ENCODE peak calls at places on chromosome 9, in seven cellular contexts. J is endothelial cell, P is lung, C is dorsolateral prefrontal cortex, I is testis, A is Calu3, V is left ventricle myocardium inferior. D is an unnamed sample.

GRCh38 chr9:133683494-133684460 is 47.6 kb downstream of the DBH start:
- DNase-seq in P (no peak), I (peak), J (peak), C (no peak), V (peak), A (no peak), D (no peak)

GRCh38 chr9:128124873-128125574 is 2.5 kb downstream of the PTGES2 start:
- DNase-seq in V (peak), P (no peak), J (peak), A (peak), I (peak), C (peak), D (no peak)

GRCh38 chr9:29575219-29575618 is 2001.9 kb upstream of the C9orf72 start:
- DNase-seq in C (no peak), A (no peak), I (no peak), J (no peak), V (no peak), P (no peak), D (no peak)

GRCh38 chr9:15158019-15158418 is 149.0 kb downstream of the TTC39B start:
- DNase-seq in A (no peak), P (no peak), C (no peak), J (no peak), I (no peak), V (no peak), D (peak)

GRCh38 chr9:107328510-107328909 is 45.4 kb downstream of the RAD23B start:
- DNase-seq in I (no peak), P (no peak), C (no peak), A (no peak), V (no peak), J (no peak), D (no peak)

GRCh38 chr9:107284636-107285035 is 1.6 kb downstream of the RAD23B start:
- DNase-seq in A (no peak), I (no peak), P (no peak), V (no peak), J (no peak), C (no peak), D (no peak)

GRCh38 chr9:128409998-128410397 is 10.7 kb upstream of the CERCAM start:
- DNase-seq in P (no peak), J (no peak), I (no peak), C (peak), V (no peak), A (no peak), D (no peak)

GRCh38 chr9:93130861-93131481 is 3.1 kb downstream of the NINJ1 start:
- DNase-seq in J (peak), A (no peak), I (peak), C (no peak), P (no peak), V (peak), D (no peak)

GRCh38 chr9:113541019-113541900 is 77.7 kb downstream of the RGS3 start:
- DNase-seq in I (peak), A (peak), J (no peak), C (no peak), P (peak), V (no peak), D (no peak)

GRCh38 chr9:127122176-127123151 is at the start of gene ANGPTL2:
- DNase-seq in J (peak), P (peak), A (no peak), C (peak), I (peak), V (peak), D (no peak)

GRCh38 chr9:134895849-134896833 is 15.5 kb downstream of the FCN2 start:
- DNase-seq in V (peak), I (peak), J (no peak), C (peak), P (no peak), A (no peak), D (peak)

GRCh38 chr9:109401169-109401989 is 80.5 kb upstream of the EPB41L4B start:
- DNase-seq in P (peak), A (peak), C (no peak), J (peak), V (no peak), I (peak), D (peak)
- TF ChIP-seq CTCF in P (no peak), A (peak), C (peak), J (peak), V (peak), I (peak), D (peak)

DNA sequence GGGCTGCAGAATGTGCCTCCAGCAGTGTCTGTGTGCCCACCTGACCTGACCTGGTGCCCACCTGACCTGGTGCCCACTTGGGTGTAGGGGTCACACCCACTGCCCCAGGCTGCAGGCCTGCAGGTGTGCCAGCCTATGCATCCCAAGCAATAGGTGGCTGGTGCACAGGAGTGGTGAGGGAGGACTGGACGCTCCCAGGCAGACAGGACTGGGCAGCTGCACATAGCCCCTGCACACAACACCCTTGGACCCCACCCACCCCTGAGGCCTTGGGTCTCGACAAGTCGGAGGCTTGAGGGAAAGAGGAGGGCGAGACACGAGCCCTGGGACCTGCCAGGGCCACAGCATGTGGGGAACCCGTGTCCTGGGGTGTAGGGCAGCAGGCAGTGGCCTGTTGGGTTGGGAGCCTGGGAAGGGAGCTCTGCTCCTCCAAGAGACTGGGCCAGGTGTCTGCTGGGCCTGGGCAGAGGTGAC is 10.8 kb upstream of the NRARP start:
- DNase-seq in C (peak), J (no peak), A (no peak), I (no peak), V (peak), P (no peak), D (no peak)
- TF ChIP-seq CTCF in C (no peak), J (no peak), A (no peak), I (no peak), V (no peak), P (no peak), D (no peak)

DNA sequence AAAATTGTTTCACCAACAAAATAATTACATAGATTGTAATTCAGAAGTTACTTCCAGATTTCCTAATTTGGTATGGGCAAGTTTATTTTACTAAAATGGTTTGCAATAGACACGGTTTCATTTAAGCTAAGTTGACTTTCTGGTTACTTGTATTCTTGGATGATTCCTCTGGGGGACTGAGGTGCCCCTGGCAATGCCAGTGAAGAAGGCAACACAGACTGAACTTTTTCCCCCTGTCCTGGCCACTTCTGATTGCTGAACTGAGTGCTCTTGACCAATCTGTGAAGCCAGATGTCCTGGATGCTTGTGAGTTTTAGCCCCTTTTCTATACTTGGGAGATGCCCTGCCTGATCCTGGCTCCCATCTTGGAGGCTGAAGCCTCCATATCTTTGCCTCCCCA is 66.3 kb upstream of the FANCC start:
- DNase-seq in I (no peak), P (no peak), C (no peak), J (no peak), A (no peak), V (no peak), D (no peak)
- TF ChIP-seq CTCF in I (no peak), P (no peak), C (no peak), J (no peak), A (no peak), V (no peak), D (no peak)

DNA sequence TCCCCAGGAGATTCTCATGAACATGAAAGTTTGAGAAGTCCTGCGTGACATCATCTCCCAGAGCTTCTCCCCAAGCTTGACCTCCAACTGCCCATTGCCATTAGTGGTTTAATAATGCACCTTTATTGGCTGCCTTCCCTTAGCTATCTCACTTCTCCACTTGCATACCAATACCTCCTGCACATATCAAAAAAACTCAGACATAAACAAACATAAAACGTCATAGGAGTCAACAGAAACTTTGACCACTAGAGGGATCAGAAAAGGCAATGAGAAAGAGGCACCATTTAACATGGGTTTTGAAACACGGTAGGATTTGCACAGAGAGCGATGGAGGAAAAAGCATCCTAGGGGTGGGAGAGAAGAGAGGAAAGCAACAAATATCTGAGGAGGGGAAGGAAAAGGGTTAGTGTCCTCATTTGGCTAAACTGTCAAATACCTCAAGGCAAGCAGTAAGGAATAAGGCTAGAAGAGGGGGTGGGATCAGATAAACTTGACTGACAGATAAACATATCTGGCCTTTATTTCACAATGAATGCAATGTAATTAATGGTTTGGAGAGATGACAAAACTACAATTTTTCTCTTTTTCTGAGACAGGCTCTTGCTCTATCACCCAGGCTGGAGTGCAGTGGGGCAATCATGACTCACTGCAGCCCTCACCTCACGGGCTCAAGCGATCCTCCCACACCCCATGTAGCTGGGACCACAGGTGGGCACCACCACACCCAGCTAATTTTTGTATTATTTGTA is 27.0 kb downstream of the GNAQ start:
- DNase-seq in I (no peak), A (peak), V (no peak), C (no peak), P (no peak), J (no peak), D (peak)
- TF ChIP-seq CTCF in I (peak), A (no peak), V (peak), C (peak), P (no peak), J (peak), D (peak)

GRCh38 chr9:123614503-123615258 is 258.7 kb downstream of the CRB2 start:
- DNase-seq in C (no peak), J (no peak), P (no peak), A (no peak), V (no peak), I (no peak), D (no peak)

GRCh38 chr9:123617952-123618678 is 262.1 kb downstream of the CRB2 start:
- DNase-seq in V (no peak), I (no peak), A (no peak), P (no peak), C (no peak), J (no peak), D (no peak)

GRCh38 chr9:123616707-123617106 is 260.7 kb downstream of the CRB2 start:
- DNase-seq in J (no peak), I (no peak), V (no peak), P (no peak), A (no peak), C (no peak), D (no peak)

GRCh38 chr9:123615381-123615780 is 259.4 kb downstream of the CRB2 start:
- DNase-seq in C (no peak), I (no peak), P (no peak), J (no peak), A (no peak), V (no peak), D (no peak)

GRCh38 chr9:123617286-123617685 is 261.3 kb downstream of the CRB2 start:
- DNase-seq in V (no peak), C (no peak), I (no peak), A (no peak), P (no peak), J (no peak), D (no peak)
- TF ChIP-seq CTCF in V (no peak), C (no peak), I (no peak), A (no peak), P (no peak), J (no peak), D (no peak)

DNA sequence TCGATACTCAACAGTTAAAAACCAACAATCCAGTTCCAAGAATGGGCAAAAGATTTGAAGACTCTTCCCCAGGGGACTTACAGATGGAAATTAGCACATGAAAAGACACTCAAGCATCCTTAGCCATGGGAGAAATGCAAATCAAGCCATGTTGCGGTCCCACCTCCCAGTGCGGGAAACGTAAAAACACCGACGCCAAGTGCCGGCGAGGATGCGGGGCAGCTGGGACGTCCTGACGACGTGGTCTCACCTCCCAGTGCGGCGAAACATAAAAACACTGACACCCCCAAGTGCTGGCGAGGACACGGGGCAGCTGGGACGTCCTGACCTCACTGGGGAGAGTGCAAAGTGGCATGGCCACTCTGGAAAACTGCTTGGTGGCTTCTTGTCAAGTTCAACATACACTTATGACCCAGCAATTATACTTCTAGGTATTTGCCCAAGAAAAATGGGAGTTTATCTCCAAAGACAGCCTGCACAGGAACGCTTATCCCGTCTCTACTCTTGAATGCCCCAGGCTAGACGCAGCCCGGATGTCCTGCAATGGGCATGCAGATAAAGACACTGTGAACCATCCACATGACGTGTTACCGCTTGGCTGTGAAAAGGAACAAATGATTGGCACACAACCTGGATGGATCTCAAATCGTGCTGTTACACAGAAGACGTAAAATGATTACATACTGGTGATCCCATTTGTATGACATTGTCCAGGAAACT is 60.2 kb upstream of the UBAC1 start:
- DNase-seq in A (no peak), I (no peak), J (no peak), C (peak), P (no peak), V (peak), D (no peak)
- TF ChIP-seq CTCF in A (no peak), I (no peak), J (no peak), C (no peak), P (no peak), V (no peak), D (no peak)

DNA sequence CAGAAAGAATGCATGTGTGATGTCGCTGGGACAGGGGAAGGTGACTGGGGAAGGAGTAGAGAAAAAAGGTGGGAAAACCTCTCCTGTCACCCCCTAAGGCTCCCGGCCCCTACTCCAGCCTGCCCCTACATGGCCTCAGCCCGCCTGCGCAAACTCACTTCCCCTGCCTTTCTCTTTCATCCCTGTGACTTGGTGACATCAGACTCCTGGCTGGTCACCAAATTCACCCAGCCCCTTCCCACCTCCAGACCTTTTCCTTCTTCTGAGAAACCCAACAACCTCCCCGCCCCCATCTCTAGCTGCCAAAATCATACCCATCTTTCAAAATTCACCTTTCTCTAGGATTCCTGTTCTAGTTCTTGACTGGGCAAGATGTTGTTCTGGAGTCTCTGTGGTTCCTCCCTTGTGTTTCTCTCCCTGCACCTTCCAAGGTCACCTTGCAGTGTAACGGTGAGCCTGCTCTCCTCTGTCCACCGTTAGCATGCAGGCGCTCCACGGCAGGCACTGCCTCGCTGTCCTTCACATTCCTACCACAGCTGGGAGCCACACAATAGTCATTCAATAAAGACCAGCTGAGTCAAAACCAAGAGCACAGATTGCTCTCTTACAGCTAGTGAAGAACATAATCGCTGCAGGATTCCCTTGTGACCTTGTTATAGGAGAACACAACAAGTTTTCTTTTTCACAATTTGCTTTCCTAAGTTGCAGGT is 134.5 kb downstream of the FANCC start:
- DNase-seq in P (no peak), J (peak), I (peak), A (no peak), V (no peak), C (no peak), D (no peak)
- TF ChIP-seq CTCF in P (no peak), J (peak), I (peak), A (no peak), V (peak), C (peak), D (no peak)

GRCh38 chr9:120416816-120417427 is 163.0 kb downstream of the CDK5RAP2 start:
- DNase-seq in V (no peak), J (no peak), C (no peak), I (no peak), A (no peak), P (no peak), D (no peak)
- TF ChIP-seq CTCF in V (no peak), J (no peak), C (no peak), I (no peak), A (no peak), P (no peak), D (no peak)